ENCODE peak calls at places on chromosomes 16 and 17, in ten cellular contexts. H, J, I, K, B, O, Z, T, U and C are unnamed samples. For H3K9me3 and H3K4me1, the result is how much of the 10 kb centered on the place peaks cover.

GRCh38 chr16:66359811-66360608 is 6.5 kb upstream of the CDH5 start:
- DNase-seq in H (no peak), J (no peak), I (no peak), K (no peak), B (no peak), O (no peak), Z (no peak), T (no peak), U (no peak), C (no peak)

GRCh38 chr17:64178011-64178825 is 48.3 kb upstream of the ERN1 start:
- DNase-seq in H (no peak), J (peak), I (no peak), K (no peak), B (peak), O (no peak), Z (no peak), T (no peak), U (no peak), C (no peak)

GRCh38 chr17:57915980-57916757 is 39.0 kb downstream of the CUEDC1 start:
- DNase-seq in H (no peak), J (no peak), I (no peak), K (no peak), B (no peak), O (peak), Z (no peak), T (peak), U (no peak), C (no peak)

GRCh38 chr17:7846765-7847661 is 7.9 kb upstream of the TMEM88 start:
- DNase-seq in H (no peak), J (no peak), I (no peak), K (no peak), B (no peak), O (peak), Z (no peak), T (no peak), U (peak), C (no peak)

GRCh38 chr16:13112639-13113038 is 211.2 kb downstream of the SHISA9 start:
- DNase-seq in H (no peak), J (no peak), I (no peak), K (no peak), B (no peak), O (no peak), Z (no peak), T (no peak), U (no peak), C (no peak)

GRCh38 chr16:22008215-22009142 is 568 bp downstream of the MOSMO start:
- DNase-seq in H (peak), J (peak), I (peak), K (no peak), B (no peak), O (peak), Z (peak), T (peak), U (peak), C (no peak)

GRCh38 chr17:6547336-6547735 is 9.0 kb downstream of the PITPNM3 start:
- DNase-seq in H (no peak), J (no peak), I (no peak), K (no peak), B (no peak), O (no peak), Z (no peak), T (no peak), U (no peak), C (no peak)

GRCh38 chr17:1108560-1108809 is 71.3 kb downstream of the ABR start:
- DNase-seq in H (no peak), J (no peak), I (no peak), K (no peak), B (peak), O (no peak), Z (no peak), T (peak), U (no peak), C (no peak)

GRCh38 chr17:73551756-73552155 is 92.5 kb downstream of the SDK2 start:
- DNase-seq in H (no peak), J (no peak), I (no peak), K (no peak), B (no peak), O (peak), Z (peak), T (peak), U (no peak), C (no peak)

GRCh38 chr17:56939869-56940484 is 20.9 kb downstream of the COIL start:
- DNase-seq in H (peak), J (peak), I (peak), K (no peak), B (peak), O (peak), Z (peak), T (peak), U (no peak), C (peak)

GRCh38 chr17:5467416-5467815 is 1.4 kb downstream of the DHX33 start:
- DNase-seq in H (no peak), J (no peak), I (no peak), K (no peak), B (no peak), O (no peak), Z (no peak), T (no peak), U (no peak), C (no peak)

GRCh38 chr17:63961355-63962207 is 11.1 kb downstream of the SCN4A start:
- DNase-seq in H (peak), J (peak), I (peak), K (no peak), B (peak), O (peak), Z (no peak), T (peak), U (peak), C (no peak)

GRCh38 chr16:87334611-87335305 is 17.6 kb upstream of the C16orf95 start:
- DNase-seq in H (no peak), J (no peak), I (no peak), K (no peak), B (no peak), O (no peak), Z (no peak), T (peak), U (peak), C (peak)

DNA sequence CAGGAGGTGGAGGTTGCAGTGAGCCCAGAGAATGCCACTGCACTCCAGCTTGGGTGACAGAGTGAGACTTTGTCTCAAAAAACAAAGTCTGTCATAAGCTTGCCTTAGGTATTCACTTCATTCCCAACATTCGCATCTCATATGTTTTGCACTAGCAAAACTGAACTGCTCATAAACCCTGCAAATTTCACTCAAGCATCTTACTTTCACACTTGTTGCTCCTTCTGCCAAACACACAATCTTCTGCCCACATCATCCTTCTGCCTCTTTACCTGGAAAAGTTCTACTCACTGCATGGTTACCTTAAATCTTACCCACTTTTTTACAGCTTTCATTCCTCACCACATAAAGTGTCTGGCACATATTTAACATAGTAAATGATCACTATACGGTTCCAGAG is 152.5 kb downstream of the USP22 start:
- DNase-seq in H (no peak), J (no peak), I (no peak), K (no peak), B (no peak), O (no peak), Z (no peak), T (no peak), U (no peak), C (no peak)
- H3K9me3 ChIP-seq in H (under half), J (under half), I (under half), K (under half), B (under half), O (under half), Z (under half), T (under half), U (under half), C (under half)

GRCh38 chr17:48569676-48570324 is 8.3 kb downstream of the HOXB4 start:
- DNase-seq in H (no peak), J (no peak), I (no peak), K (no peak), B (peak), O (no peak), Z (no peak), T (no peak), U (no peak), C (no peak)
- H3K4me1 ChIP-seq in H (under half), J (under half), I (under half), K (half or more), B (under half), O (under half), Z (under half), T (under half), U (under half), C (under half)

GRCh38 chr17:16552637-16553045 is 16.4 kb downstream of the ZNF287 start:
- DNase-seq in H (no peak), J (no peak), I (no peak), K (no peak), B (no peak), O (no peak), Z (no peak), T (no peak), U (no peak), C (no peak)
- H3K9me3 ChIP-seq in H (under half), J (under half), I (under half), K (half or more), B (half or more), O (half or more), Z (under half), T (under half), U (under half), C (under half)

DNA sequence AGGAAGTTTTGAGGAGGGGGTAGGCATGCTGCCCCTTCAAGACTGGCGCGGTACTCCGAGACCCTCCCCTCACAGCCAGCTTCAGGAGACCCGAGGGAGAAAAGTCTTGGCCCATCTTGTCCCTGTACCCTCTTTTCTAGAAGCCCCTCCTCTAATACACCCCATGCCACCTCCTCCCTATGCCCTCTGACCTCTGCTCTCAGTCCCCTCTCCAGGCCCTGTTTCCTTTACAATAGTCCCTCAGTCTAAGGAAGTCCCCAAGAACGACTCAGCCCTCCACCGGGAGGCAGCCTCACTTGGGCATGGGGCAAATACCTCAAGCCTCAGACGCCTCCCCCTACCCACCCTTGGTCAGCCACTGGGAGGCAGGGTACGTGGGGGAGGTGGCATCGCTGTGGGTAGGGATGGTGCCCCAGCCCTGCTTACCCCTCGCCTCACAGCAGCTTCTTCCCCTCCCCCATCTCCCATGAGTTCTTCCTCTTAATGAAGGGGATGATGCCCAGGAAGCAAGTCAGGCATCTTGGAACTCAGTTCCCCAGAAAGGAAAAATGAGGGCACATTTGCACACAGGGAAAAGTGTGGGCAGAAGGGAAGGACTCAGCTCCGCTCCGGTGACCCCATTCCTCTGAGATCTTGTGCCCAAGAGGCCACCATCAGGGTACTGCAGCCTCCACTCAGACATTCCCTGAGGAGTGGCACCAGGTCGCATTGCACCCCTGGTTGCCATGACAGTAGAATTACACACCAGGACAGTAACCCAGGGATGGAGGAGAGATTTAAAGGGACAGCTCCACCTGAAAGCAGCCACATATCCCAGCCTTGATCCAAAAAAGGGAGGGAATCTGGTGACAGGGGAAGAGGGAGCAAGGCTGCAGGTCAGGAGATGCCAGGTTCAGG is 6.2 kb downstream of the MPP2 start:
- DNase-seq in H (no peak), J (no peak), I (no peak), K (no peak), B (no peak), O (peak), Z (no peak), T (peak), U (no peak), C (no peak)
- H3K4me1 ChIP-seq in H (under half), J (under half), I (under half), K (under half), B (under half), O (under half), Z (under half), T (under half), U (under half), C (under half)